ENCODE peak calls at places on chromosome 2, in five cellular contexts. Z, S, O, J and G are unnamed samples.

GRCh38 chr2:168323456-168324058 is 76.2 kb upstream of the STK39 start:
- DNase-seq in Z (no peak), S (no peak), J (no peak), O (no peak), G (no peak)

GRCh38 chr2:216548901-216549321 is 50.3 kb downstream of the RPL37A start:
- DNase-seq in O (no peak), Z (no peak), S (peak), J (no peak), G (peak)

GRCh38 chr2:126890136-126890961 is 8.3 kb upstream of the TEX51 start:
- DNase-seq in Z (no peak), O (no peak), J (no peak), S (no peak), G (no peak)

GRCh38 chr2:141399270-141399669 is 731.5 kb downstream of the LRP1B start:
- DNase-seq in S (no peak), Z (no peak), O (no peak), J (no peak), G (peak)

GRCh38 chr2:24643051-24643450 is 150.1 kb downstream of the PTRHD1 start:
- DNase-seq in Z (no peak), J (no peak), O (no peak), S (no peak), G (peak)

GRCh38 chr2:57703407-57703806 is 343.2 kb upstream of the VRK2 start:
- DNase-seq in J (no peak), S (no peak), O (no peak), Z (no peak), G (no peak)

GRCh38 chr2:16948073-16948472 is 282.4 kb upstream of the CYRIA start:
- DNase-seq in S (no peak), Z (no peak), O (no peak), J (no peak), G (no peak)

GRCh38 chr2:137813176-137813575 is 151.1 kb upstream of the HNMT start:
- DNase-seq in Z (no peak), O (no peak), S (no peak), J (no peak), G (no peak)

GRCh38 chr2:42045956-42046748 is 1.7 kb upstream of the PKDCC start:
- DNase-seq in Z (no peak), O (no peak), J (no peak), S (no peak), G (no peak)

GRCh38 chr2:54956392-54956722 is 93.9 kb downstream of the RTN4 start:
- DNase-seq in J (no peak), O (no peak), S (no peak), Z (no peak), G (no peak)

GRCh38 chr2:179546656-179547055 is 282.0 kb upstream of the SESTD1 start:
- DNase-seq in Z (no peak), J (no peak), S (no peak), O (no peak), G (no peak)

GRCh38 chr2:72515696-72516095 is 310.1 kb downstream of the EXOC6B start:
- DNase-seq in J (no peak), Z (no peak), S (no peak), O (peak), G (peak)

GRCh38 chr2:226256237-226256636 is 543.4 kb downstream of the IRS1 start:
- DNase-seq in Z (no peak), S (no peak), J (no peak), O (peak), G (peak)

GRCh38 chr2:20579866-20580265 is 71.0 kb downstream of the HS1BP3 start:
- DNase-seq in O (no peak), J (no peak), S (no peak), Z (no peak), G (no peak)

GRCh38 chr2:45748239-45748638 is 96.8 kb downstream of the PRKCE start:
- DNase-seq in O (peak), S (no peak), Z (no peak), J (no peak), G (peak)

GRCh38 chr2:216286616-216287231 is 85.6 kb downstream of the MARCHF4 start:
- DNase-seq in S (no peak), Z (no peak), J (no peak), O (peak), G (no peak)

GRCh38 chr2:125680809-125681208 is 975.1 kb upstream of the GYPC start:
- DNase-seq in S (no peak), Z (no peak), O (no peak), J (no peak), G (no peak)

GRCh38 chr2:17517481-17518211 is 594 bp downstream of the RAD51AP2 start:
- DNase-seq in J (no peak), Z (no peak), S (no peak), O (no peak), G (no peak)

GRCh38 chr2:85246348-85246747 is 81.4 kb downstream of the TGOLN2 start:
- DNase-seq in O (peak), J (no peak), S (no peak), Z (no peak), G (peak)

GRCh38 chr2:213188971-213189899 is 37.8 kb upstream of the IKZF2 start:
- DNase-seq in J (no peak), O (peak), S (no peak), Z (no peak), G (peak)

GRCh38 chr2:219701847-219702634 is 74.6 kb downstream of the SLC4A3 start:
- DNase-seq in Z (no peak), O (peak), S (peak), J (no peak), G (peak)

GRCh38 chr2:203404996-203405395 is 76.8 kb downstream of the ABI2 start:
- DNase-seq in Z (no peak), O (peak), J (no peak), S (no peak), G (peak)

GRCh38 chr2:188430705-188431104 is 139.0 kb downstream of the GULP1 start:
- DNase-seq in S (no peak), O (no peak), Z (no peak), J (no peak), G (no peak)